ENCODE peak calls at places on chromosomes 11 and 22, in ten cellular contexts. Y, G, N, F, R, Q, Z, P, T and J are unnamed samples.

GRCh38 chr11:971731-972365 is 46.2 kb downstream of the AP2A2 start:
- DNase-seq in Y (no peak), G (no peak), N (no peak), F (no peak), R (no peak), Q (no peak), Z (no peak), P (no peak), T (no peak), J (no peak)

GRCh38 chr11:13174090-13174489 is 103.5 kb upstream of the BMAL1 start:
- DNase-seq in Y (no peak), G (no peak), N (no peak), F (peak), R (no peak), Q (no peak), Z (no peak), P (no peak), T (peak), J (no peak)

GRCh38 chr11:30025396-30026139 is 8.7 kb upstream of the KCNA4 start:
- DNase-seq in Y (no peak), G (no peak), N (no peak), F (no peak), R (no peak), Q (no peak), Z (no peak), P (no peak), T (no peak), J (no peak)

GRCh38 chr22:31139066-31139465 is 1.2 kb downstream of the PLA2G3 start:
- DNase-seq in Y (no peak), G (no peak), N (no peak), F (no peak), R (peak), Q (no peak), Z (no peak), P (no peak), T (no peak), J (no peak)

GRCh38 chr11:12834166-12834565 is 159.9 kb downstream of the TEAD1 start:
- DNase-seq in Y (no peak), G (no peak), N (no peak), F (no peak), R (no peak), Q (no peak), Z (no peak), P (no peak), T (no peak), J (no peak)

GRCh38 chr11:130573767-130574166 is 125.3 kb downstream of the ADAMTS15 start:
- DNase-seq in Y (no peak), G (no peak), N (no peak), F (no peak), R (no peak), Q (no peak), Z (no peak), P (no peak), T (no peak), J (no peak)

GRCh38 chr11:111778047-111778558 is 11.9 kb upstream of the PPP2R1B start:
- DNase-seq in Y (no peak), G (no peak), N (no peak), F (no peak), R (no peak), Q (no peak), Z (no peak), P (no peak), T (no peak), J (no peak)

GRCh38 chr11:123429336-123429735 is 733 bp upstream of the GRAMD1B start:
- DNase-seq in Y (no peak), G (peak), N (no peak), F (peak), R (peak), Q (no peak), Z (no peak), P (no peak), T (no peak), J (peak)

GRCh38 chr22:19871023-19871844 is 16.6 kb upstream of the GNB1L start:
- DNase-seq in Y (peak), G (no peak), N (no peak), F (no peak), R (no peak), Q (peak), Z (no peak), P (no peak), T (no peak), J (peak)

GRCh38 chr22:23847991-23848864 is 9.4 kb upstream of the DERL3 start:
- DNase-seq in Y (no peak), G (no peak), N (no peak), F (no peak), R (no peak), Q (no peak), Z (peak), P (no peak), T (no peak), J (no peak)

GRCh38 chr11:81644239-81644840 is 1089.3 kb downstream of the FAM181B start:
- DNase-seq in Y (no peak), G (peak), N (peak), F (peak), R (peak), Q (no peak), Z (no peak), P (no peak), T (peak), J (no peak)

GRCh38 chr11:133491680-133492383 is 40.5 kb downstream of the OPCML start:
- DNase-seq in Y (no peak), G (no peak), N (no peak), F (no peak), R (no peak), Q (no peak), Z (no peak), P (no peak), T (no peak), J (peak)

GRCh38 chr11:11035331-11035730 is 177.5 kb upstream of the ZBED5 start:
- DNase-seq in Y (no peak), G (no peak), N (no peak), F (no peak), R (no peak), Q (no peak), Z (no peak), P (no peak), T (no peak), J (no peak)

GRCh38 chr11:35529971-35530495 is 4.6 kb upstream of the PAMR1 start:
- DNase-seq in Y (no peak), G (peak), N (no peak), F (peak), R (peak), Q (no peak), Z (no peak), P (peak), T (peak), J (no peak)

GRCh38 chr11:88169481-88169880 is 5.8 kb downstream of the RAB38 start:
- DNase-seq in Y (no peak), G (no peak), N (no peak), F (peak), R (peak), Q (no peak), Z (no peak), P (no peak), T (peak), J (no peak)

GRCh38 chr11:95229199-95230053 is 1.6 kb downstream of the SESN3 start:
- DNase-seq in Y (no peak), G (peak), N (no peak), F (no peak), R (peak), Q (no peak), Z (peak), P (no peak), T (peak), J (no peak)

GRCh38 chr11:120334894-120335462 is 1.2 kb upstream of the ARHGEF12 start:
- DNase-seq in Y (peak), G (peak), N (peak), F (peak), R (peak), Q (peak), Z (no peak), P (peak), T (peak), J (peak)

GRCh38 chr11:765025-765801 is 12.1 kb downstream of the GATD1 start:
- DNase-seq in Y (no peak), G (peak), N (peak), F (peak), R (peak), Q (peak), Z (peak), P (no peak), T (peak), J (no peak)

GRCh38 chr22:31091106-31091975 is 10.2 kb downstream of the SMTN start:
- DNase-seq in Y (no peak), G (no peak), N (no peak), F (no peak), R (no peak), Q (peak), Z (peak), P (no peak), T (no peak), J (no peak)

GRCh38 chr11:116284930-116285329 is 487.9 kb downstream of the BUD13 start:
- DNase-seq in Y (no peak), G (no peak), N (no peak), F (no peak), R (no peak), Q (no peak), Z (no peak), P (no peak), T (no peak), J (peak)

GRCh38 chr11:73004088-73004487 is 138.0 kb downstream of the FCHSD2 start:
- DNase-seq in Y (no peak), G (no peak), N (no peak), F (no peak), R (no peak), Q (no peak), Z (no peak), P (no peak), T (no peak), J (no peak)

GRCh38 chr11:72996959-72997358 is 145.2 kb downstream of the FCHSD2 start:
- DNase-seq in Y (no peak), G (no peak), N (no peak), F (no peak), R (no peak), Q (no peak), Z (no peak), P (no peak), T (no peak), J (no peak)

GRCh38 chr11:73003083-73003482 is 139.0 kb downstream of the FCHSD2 start:
- DNase-seq in Y (no peak), G (no peak), N (no peak), F (no peak), R (no peak), Q (no peak), Z (no peak), P (no peak), T (no peak), J (no peak)

GRCh38 chr11:73001615-73002014 is 140.5 kb downstream of the FCHSD2 start:
- DNase-seq in Y (no peak), G (peak), N (peak), F (no peak), R (no peak), Q (no peak), Z (no peak), P (no peak), T (peak), J (no peak)
- H3K4me3 ChIP-seq in Y (no peak), G (no peak), N (no peak), F (no peak), R (no peak), Q (no peak), Z (no peak), P (no peak), T (no peak), J (no peak)

GRCh38 chr11:126414615-126415014 is 59.1 kb downstream of the ST3GAL4 start:
- DNase-seq in Y (no peak), G (no peak), N (no peak), F (no peak), R (no peak), Q (no peak), Z (peak), P (no peak), T (no peak), J (no peak)

GRCh38 chr11:126413426-126413825 is 57.9 kb downstream of the ST3GAL4 start:
- DNase-seq in Y (no peak), G (no peak), N (no peak), F (no peak), R (no peak), Q (no peak), Z (peak), P (no peak), T (no peak), J (no peak)

GRCh38 chr11:126413843-126414405 is 58.4 kb downstream of the ST3GAL4 start:
- DNase-seq in Y (no peak), G (no peak), N (no peak), F (no peak), R (no peak), Q (no peak), Z (peak), P (no peak), T (no peak), J (no peak)

GRCh38 chr11:126410649-126411048 is 55.2 kb downstream of the ST3GAL4 start:
- DNase-seq in Y (no peak), G (no peak), N (no peak), F (peak), R (no peak), Q (no peak), Z (peak), P (no peak), T (no peak), J (no peak)

DNA sequence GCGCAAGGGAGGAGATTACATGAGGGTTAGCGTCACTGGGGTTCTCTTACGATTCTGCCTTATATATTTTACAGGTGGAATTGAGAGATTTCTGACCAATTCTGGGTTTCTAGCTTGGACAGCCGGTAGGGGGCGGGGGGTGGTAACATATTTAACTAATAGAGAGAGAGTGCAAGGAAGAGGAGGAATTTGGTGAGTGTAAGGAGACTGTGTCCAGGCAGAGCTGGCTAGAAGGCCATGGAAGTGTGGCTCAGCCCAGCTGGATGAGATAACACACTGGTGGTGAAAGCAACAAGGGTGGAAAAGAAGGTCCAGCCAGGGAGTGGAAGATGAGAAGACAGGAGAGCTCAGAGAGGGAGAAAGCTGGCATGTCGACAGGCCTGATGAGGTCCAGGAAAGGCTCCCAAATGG is 56.5 kb downstream of the ST3GAL4 start:
- DNase-seq in Y (peak), G (no peak), N (no peak), F (peak), R (no peak), Q (no peak), Z (peak), P (no peak), T (no peak), J (no peak)
- TF ChIP-seq CTCF in Y (peak), G (peak), N (no peak), F (peak), R (peak), Q (no peak), Z (no peak), P (peak), T (peak), J (no peak)

DNA sequence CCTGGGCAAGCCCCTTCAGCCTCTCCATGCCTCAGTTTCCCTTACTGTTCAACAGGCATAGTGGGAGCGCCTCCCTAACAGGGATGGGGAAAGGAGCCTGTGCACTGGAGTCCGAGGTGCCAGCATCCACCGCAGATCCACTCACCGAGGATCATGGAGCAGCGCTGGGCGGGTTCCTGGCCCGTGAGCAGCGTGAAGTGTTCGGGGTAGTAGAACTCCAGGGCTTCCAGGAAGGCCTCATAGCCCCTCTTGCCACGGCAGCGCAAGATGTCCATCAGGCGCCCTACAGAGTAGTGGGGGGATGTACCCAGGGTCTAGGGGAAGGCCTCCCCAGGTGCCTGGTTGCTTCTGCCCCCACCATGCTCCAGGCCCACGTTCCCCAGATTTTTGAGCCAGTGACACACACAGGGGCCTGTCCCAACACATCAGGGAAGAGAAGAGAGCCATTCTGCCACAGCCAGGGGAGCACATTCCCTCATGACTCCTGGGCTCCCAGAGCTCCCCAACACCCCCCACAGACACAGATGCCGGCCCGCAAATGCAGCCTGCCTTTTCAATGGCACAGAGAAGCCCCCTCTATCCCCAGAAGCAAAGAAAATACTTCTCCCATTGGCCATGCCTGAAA is 1.3 kb downstream of the CARD10 start:
- DNase-seq in Y (no peak), G (no peak), N (no peak), F (no peak), R (peak), Q (no peak), Z (no peak), P (no peak), T (no peak), J (no peak)
- H3K4me3 ChIP-seq in Y (no peak), G (peak), N (no peak), F (no peak), R (peak), Q (no peak), Z (peak), P (peak), T (no peak), J (no peak)

DNA sequence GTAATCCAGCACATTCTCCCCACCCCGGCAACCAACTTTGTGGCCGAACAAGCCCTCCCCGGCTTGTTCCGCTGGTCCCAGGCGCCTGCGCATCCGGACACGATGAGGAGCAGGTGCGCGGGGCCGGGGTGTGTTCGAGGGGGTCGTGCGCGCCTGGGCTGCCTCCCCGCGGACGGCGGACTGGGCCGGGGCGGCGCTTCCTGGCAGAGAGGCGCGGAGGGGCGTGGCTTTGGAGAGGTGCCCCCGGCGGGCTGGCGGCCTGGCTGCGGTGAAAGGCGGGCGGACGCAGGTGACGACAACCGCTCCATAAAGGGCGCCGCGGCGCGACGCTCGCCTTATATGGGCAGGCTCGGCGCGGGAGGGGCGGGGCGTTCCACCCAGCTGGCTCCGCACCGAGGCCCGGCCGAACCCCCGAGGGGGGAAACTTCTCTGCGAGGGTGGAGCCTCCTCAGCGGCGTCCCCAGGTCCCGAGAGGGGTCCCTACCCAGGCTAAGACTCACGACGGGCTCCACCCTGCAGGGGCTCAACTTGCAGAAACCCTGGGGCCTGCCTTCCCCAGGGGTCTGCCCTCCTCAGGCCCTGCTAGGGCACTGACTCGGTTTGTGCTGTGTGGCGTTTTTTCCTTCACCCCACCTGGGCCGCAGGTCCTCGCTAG is 26.4 kb downstream of the TXN2 start:
- DNase-seq in Y (peak), G (peak), N (peak), F (peak), R (peak), Q (peak), Z (peak), P (peak), T (peak), J (peak)
- TF ChIP-seq CTCF in Y (no peak), G (no peak), N (peak), F (no peak), R (no peak), Q (no peak), Z (no peak), P (peak), T (no peak), J (no peak)